ENCODE peak calls at places on chromosomes 2 and 18, in four cellular contexts. Y is activated naive CD4-positive, alpha-beta T cell treated with anti-CD3 and anti-CD28 coated beads, Interleukin-2, amount 50 U/mL, for 16 hours; N is NCI-H82; J is stimulated activated naive B cell treated with anti-CD40 and anti-IgM and Interleukin-4, amounts not matched to agents 10 μg/mL and 1 μg/mL and 100 μg/mL, for 72 hours. D is an unnamed sample.

GRCh38 chr18:11859903-11860407 is 8.7 kb downstream of the CHMP1B start:
- DNase-seq in J (no peak), N (no peak), Y (no peak), D (peak)

GRCh38 chr2:126781206-126781605 is 117.5 kb upstream of the TEX51 start:
- DNase-seq in Y (no peak), J (no peak), N (no peak), D (no peak)

GRCh38 chr18:27656167-27656778 is 471.2 kb upstream of the CHST9 start:
- DNase-seq in N (no peak), J (no peak), Y (no peak), D (peak)

GRCh38 chr2:37795938-37796337 is 124.5 kb upstream of the CDC42EP3 start:
- DNase-seq in J (no peak), Y (no peak), N (peak), D (peak)

GRCh38 chr18:11811009-11811408 is 40.2 kb upstream of the CHMP1B start:
- DNase-seq in N (no peak), Y (no peak), J (no peak), D (no peak)

GRCh38 chr2:102092518-102092917 is 50.0 kb upstream of the IL1R1 start:
- DNase-seq in J (no peak), Y (no peak), N (no peak), D (no peak)

GRCh38 chr2:99442837-99443236 is 47.0 kb downstream of the REV1 start:
- DNase-seq in N (no peak), J (no peak), Y (no peak), D (no peak)

GRCh38 chr2:205860847-205861246 is 178.5 kb downstream of the NRP2 start:
- DNase-seq in J (no peak), N (no peak), Y (no peak), D (no peak)

GRCh38 chr2:42100696-42101585 is 53.1 kb downstream of the PKDCC start:
- DNase-seq in J (no peak), N (no peak), Y (peak), D (no peak)